ENCODE peak calls at places on chromosomes 5 and 9, in six cellular contexts. Z, H, Q, S, B and D are unnamed samples.

GRCh38 chr5:157265714-157266285 is at the start of gene CYFIP2:
- DNase-seq in B (peak), Q (no peak), H (peak), S (peak), Z (no peak), D (no peak)

GRCh38 chr9:7186175-7186574 is 428.4 kb downstream of the KDM4C start:
- DNase-seq in Q (no peak), B (no peak), S (peak), Z (no peak), H (no peak), D (no peak)

GRCh38 chr9:133992780-133993634 is 883 bp upstream of the VAV2 start:
- DNase-seq in Z (peak), B (peak), S (peak), Q (peak), H (peak), D (peak)

GRCh38 chr5:158320178-158320674 is 461.3 kb upstream of the CLINT1 start:
- DNase-seq in S (no peak), Q (no peak), Z (no peak), B (no peak), H (no peak), D (no peak)

GRCh38 chr5:140108093-140109049 is 5.5 kb upstream of the PURA start:
- DNase-seq in Z (no peak), B (no peak), Q (peak), S (no peak), H (peak), D (no peak)

GRCh38 chr9:94649100-94649855 is 10.0 kb upstream of the FBP1 start:
- DNase-seq in Q (peak), S (peak), Z (no peak), H (no peak), B (peak), D (peak)

GRCh38 chr9:93620881-93621820 is 44.8 kb downstream of the PHF2 start:
- DNase-seq in B (no peak), S (no peak), Z (no peak), Q (no peak), H (peak), D (no peak)

GRCh38 chr5:77881528-77881927 is 105.4 kb upstream of the TBCA start:
- DNase-seq in Z (no peak), B (no peak), S (no peak), H (no peak), Q (no peak), D (no peak)

GRCh38 chr9:116099821-116100220 is 53.8 kb upstream of the PAPPA start:
- DNase-seq in H (no peak), S (peak), B (peak), Z (no peak), Q (peak), D (no peak)